ENCODE peak calls at places on chromosomes 6 and 20, in eight cellular contexts. Z is A549, G is transverse colon, E is tibial nerve, U is SK-N-SH, F is HepG2, R is ovary, O is stomach. W is an unnamed sample.

GRCh38 chr6:117624869-117625481 is 22.7 kb upstream of the GOPC start:
- DNase-seq in E (no peak), F (no peak), G (no peak), R (no peak), U (no peak), Z (no peak), O (no peak), W (no peak)

GRCh38 chr6:118054082-118054481 is 147.0 kb downstream of the SLC35F1 start:
- DNase-seq in E (no peak), O (no peak), G (no peak), R (no peak), Z (no peak), U (no peak), F (no peak), W (no peak)

GRCh38 chr6:5146396-5146795 is 61.3 kb downstream of the PPP1R3G start:
- DNase-seq in O (no peak), G (no peak), U (no peak), R (no peak), E (no peak), F (no peak), Z (no peak), W (no peak)

GRCh38 chr6:140774080-140774505 is 1358.6 kb upstream of the GJE1 start:
- DNase-seq in G (no peak), E (no peak), U (no peak), F (no peak), Z (no peak), O (no peak), R (no peak), W (no peak)

GRCh38 chr20:46099491-46100287 is 9.9 kb upstream of the NCOA5 start:
- DNase-seq in Z (no peak), U (no peak), O (no peak), G (peak; percentile 42), R (no peak), F (no peak), E (no peak), W (no peak)

GRCh38 chr6:161417712-161418457 is 144.0 kb upstream of the AGPAT4 start:
- DNase-seq in U (peak; percentile 49), F (no peak), R (peak; percentile 59), O (no peak), E (peak; percentile 38), Z (peak; percentile 45), G (no peak), W (no peak)

GRCh38 chr20:36491901-36492617 is 49.3 kb upstream of the MYL9 start:
- DNase-seq in F (no peak), U (no peak), O (no peak), E (no peak), G (peak; percentile 40), Z (no peak), R (no peak), W (no peak)

GRCh38 chr20:23918101-23918862 is 38.7 kb upstream of the CST5 start:
- DNase-seq in R (no peak), E (no peak), F (no peak), U (no peak), Z (no peak), G (no peak), O (no peak), W (peak; percentile 36)

GRCh38 chr6:116218172-116218633 is 35.7 kb downstream of the TSPYL4 start:
- DNase-seq in G (no peak), F (no peak), Z (no peak), R (no peak), U (no peak), O (no peak), E (no peak), W (no peak)

GRCh38 chr20:9392892-9393857 is 121.2 kb upstream of the LAMP5 start:
- DNase-seq in R (peak; percentile 36), F (peak; percentile 31), O (peak; percentile 67), Z (peak; percentile 62), G (peak; percentile 46), U (peak; percentile 77), E (peak; percentile 53), W (peak; percentile 68)

GRCh38 chr6:52415917-52416628 is 4.1 kb upstream of the EFHC1 start:
- DNase-seq in Z (no peak), O (no peak), U (no peak), F (no peak), E (no peak), R (no peak), G (no peak), W (no peak)

GRCh38 chr20:2749343-2749950 is 51.0 kb downstream of the CPXM1 start:
- DNase-seq in E (no peak), U (no peak), O (no peak), R (no peak), F (no peak), G (no peak), Z (no peak), W (peak; percentile 87)

GRCh38 chr6:144689503-144690040 is 404.4 kb downstream of the UTRN start:
- DNase-seq in G (no peak), Z (no peak), R (no peak), U (no peak), F (no peak), E (no peak), O (no peak), W (no peak)

GRCh38 chr6:26363882-26364825 is 844 bp upstream of the BTN3A2 start:
- DNase-seq in E (peak; percentile 41), Z (no peak), R (no peak), O (no peak), F (no peak), G (no peak), U (peak; percentile 14), W (no peak)

GRCh38 chr6:138227316-138227781 is 9.1 kb upstream of the PBOV1 start:
- DNase-seq in F (peak; percentile 80), O (peak; percentile 68), E (no peak), G (peak; percentile 28), R (no peak), Z (no peak), U (no peak), W (peak; percentile 68)

GRCh38 chr6:43096451-43097097 is 20.5 kb downstream of the PTK7 start:
- DNase-seq in O (peak; percentile 35), E (no peak), U (peak; percentile 38), F (no peak), Z (no peak), G (peak; percentile 33), R (peak; percentile 49), W (peak; percentile 77)

GRCh38 chr6:111939902-111940301 is 66.7 kb upstream of the FYN start:
- DNase-seq in R (no peak), G (no peak), U (no peak), O (no peak), Z (no peak), F (no peak), E (no peak), W (no peak)

GRCh38 chr6:108768176-108768555 is 80.1 kb upstream of the ARMC2 start:
- DNase-seq in G (no peak), E (no peak), U (no peak), R (no peak), F (no peak), O (no peak), Z (no peak), W (no peak)

GRCh38 chr6:114218831-114219230 is 124.0 kb downstream of the HS3ST5 start:
- DNase-seq in G (no peak), O (no peak), R (no peak), U (no peak), Z (no peak), F (no peak), E (no peak), W (no peak)

DNA sequence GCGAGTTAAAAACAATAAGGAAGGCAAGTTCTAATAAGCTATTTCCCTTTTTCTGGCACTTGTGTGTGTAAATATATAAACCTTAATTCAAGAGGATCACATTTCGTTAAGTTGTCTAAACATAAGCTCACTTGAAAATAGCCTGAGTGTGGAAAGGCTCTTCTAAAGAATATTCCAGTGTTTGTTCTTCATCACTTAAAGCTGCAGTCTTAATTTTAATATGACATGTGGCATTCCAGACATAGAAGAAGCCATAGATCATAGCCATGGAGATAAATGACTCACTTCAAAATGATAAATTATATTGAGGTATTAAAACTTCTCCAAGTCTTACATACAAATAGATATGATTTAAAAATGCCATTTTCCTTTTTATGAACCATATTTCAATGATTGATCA is 42.1 kb downstream of the IYD start:
- DNase-seq in Z (no peak), F (no peak), O (no peak), G (no peak), R (no peak), U (no peak), E (no peak), W (no peak)
- TF ChIP-seq EP300 in Z (no peak), F (no peak), O (no peak), G (no peak), R (no peak), U (no peak), E (no peak), W (peak; percentile 44)

DNA sequence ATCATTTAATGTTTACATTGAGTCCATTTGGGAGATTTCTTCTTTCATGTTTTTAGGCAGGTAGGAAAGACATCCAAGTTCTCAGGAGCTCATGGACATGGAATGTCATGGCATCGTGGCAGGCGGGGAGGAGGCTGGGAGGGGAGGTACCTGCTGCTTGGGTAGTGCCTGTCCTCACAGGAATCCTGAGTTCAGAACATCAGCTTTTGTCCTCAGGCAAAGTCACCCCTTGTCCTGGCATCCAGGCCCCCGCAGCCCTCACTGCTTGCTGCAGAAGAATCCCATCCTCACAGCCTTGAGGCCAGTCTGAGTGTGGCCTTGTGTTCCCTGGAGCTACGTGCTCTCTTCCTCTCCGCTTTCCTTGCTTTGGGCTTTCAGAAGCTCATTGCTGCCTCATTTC is 157.4 kb downstream of the CFAP61 start:
- DNase-seq in Z (no peak), G (no peak), R (no peak), U (no peak), O (no peak), E (no peak), F (no peak), W (no peak)
- H3K27ac ChIP-seq in Z (no peak overlapping the region), G (no peak overlapping the region), R (no peak overlapping the region), U (no peak overlapping the region), O (no peak overlapping the region), E (no peak overlapping the region), F (no peak overlapping the region), W (no peak overlapping the region)

GRCh38 chr6:152094992-152095592 is 287.6 kb downstream of the ESR1 start:
- DNase-seq in Z (peak; percentile 89), U (no peak), O (peak; percentile 47), G (peak; percentile 53), E (peak; percentile 75), F (peak; percentile 45), R (peak; percentile 67), W (no peak)

GRCh38 chr6:152099816-152100618 is 292.5 kb downstream of the ESR1 start:
- DNase-seq in R (no peak), E (no peak), G (peak; percentile 10), U (no peak), O (no peak), F (no peak), Z (no peak), W (no peak)

GRCh38 chr6:152098683-152099082 is 291.2 kb downstream of the ESR1 start:
- DNase-seq in Z (no peak), G (no peak), O (no peak), F (no peak), E (no peak), U (no peak), R (no peak), W (no peak)

GRCh38 chr6:152094276-152094675 is 286.8 kb downstream of the ESR1 start:
- DNase-seq in Z (no peak), G (no peak), R (no peak), U (no peak), F (no peak), O (no peak), E (no peak), W (no peak)

GRCh38 chr6:152096863-152097496 is 289.5 kb downstream of the ESR1 start:
- DNase-seq in R (no peak), G (no peak), Z (peak; percentile 4), F (no peak), O (no peak), U (no peak), E (no peak), W (no peak)
- TF ChIP-seq EP300 in R (no peak), G (no peak), Z (no peak), F (no peak), O (no peak), U (no peak), E (no peak), W (no peak)

GRCh38 chr6:113185299-113185698 is 671.8 kb upstream of the MARCKS start:
- DNase-seq in R (no peak), U (no peak), G (no peak), Z (no peak), F (no peak), E (no peak), O (no peak), W (no peak)
- H3K27ac ChIP-seq in R (no peak overlapping the region), U (peak overlapping the region; percentile 89), G (no peak overlapping the region), Z (no peak overlapping the region), F (no peak overlapping the region), E (no peak overlapping the region), O (no peak overlapping the region), W (no peak overlapping the region)